ENCODE peak calls at places on chromosomes 13 and 19, in eight cellular contexts. N, K, D, B, R, Q, L and J are unnamed samples.

GRCh38 chr13:94480672-94481145 is 1.2 kb upstream of the DCT start:
- DNase-seq in N (no peak), K (peak; percentile 6), D (peak; percentile 41), B (peak; percentile 1), R (no peak), Q (no peak), L (no peak), J (peak; percentile 86)

GRCh38 chr13:73754727-73755292 is 379.4 kb downstream of the KLF12 start:
- DNase-seq in N (peak; percentile 68), K (peak; percentile 50), D (no peak), B (peak; percentile 70), R (peak; percentile 52), Q (peak; percentile 5), L (peak; percentile 64), J (peak; percentile 62)

GRCh38 chr19:21604941-21605548 is 99.6 kb downstream of the ZNF429 start:
- DNase-seq in N (peak; percentile 71), K (peak; percentile 78), D (no peak), B (peak; percentile 73), R (peak; percentile 39), Q (peak; percentile 7), L (no peak), J (no peak)

GRCh38 chr13:94660695-94661324 is 51.5 kb downstream of the SOX21 start:
- DNase-seq in N (peak; percentile 18), K (no peak), D (no peak), B (peak; percentile 22), R (peak; percentile 39), Q (no peak), L (peak; percentile 47), J (peak; percentile 26)

GRCh38 chr13:47798906-47799305 is 202.2 kb downstream of the SUCLA2 start:
- DNase-seq in N (peak; percentile 21), K (peak; percentile 23), D (no peak), B (peak; percentile 19), R (peak; percentile 35), Q (no peak), L (no peak), J (peak; percentile 27)

GRCh38 chr13:46983881-46984280 is 87.0 kb upstream of the HTR2A start:
- DNase-seq in N (peak; percentile 88), K (peak; percentile 73), D (no peak), B (peak; percentile 90), R (no peak), Q (no peak), L (no peak), J (no peak)

GRCh38 chr19:38596057-38596981 is 21.4 kb downstream of the MAP4K1 start:
- DNase-seq in N (peak; percentile 29), K (no peak), D (no peak), B (peak; percentile 48), R (no peak), Q (no peak), L (peak; percentile 95), J (no peak)

GRCh38 chr13:87234981-87235380 is 436.2 kb upstream of the SLITRK5 start:
- DNase-seq in N (no peak), K (peak; percentile 40), D (no peak), B (no peak), R (peak; percentile 28), Q (no peak), L (no peak), J (peak; percentile 0)

GRCh38 chr13:78437781-78438180 is 165.6 kb downstream of the POU4F1 start:
- DNase-seq in N (no peak), K (no peak), D (no peak), B (no peak), R (no peak), Q (no peak), L (no peak), J (no peak)

GRCh38 chr19:3471954-3472655 is 8.2 kb downstream of the SMIM24 start:
- DNase-seq in N (no peak), K (no peak), D (peak; percentile 44), B (no peak), R (peak; percentile 20), Q (no peak), L (peak; percentile 53), J (no peak)

GRCh38 chr13:44404261-44405139 is 30.9 kb downstream of the SERP2 start:
- DNase-seq in N (no peak), K (no peak), D (no peak), B (no peak), R (no peak), Q (no peak), L (peak; percentile 40), J (no peak)

GRCh38 chr13:31437975-31438374 is 238.2 kb downstream of the B3GLCT start:
- DNase-seq in N (peak; percentile 8), K (peak; percentile 9), D (no peak), B (peak; percentile 5), R (no peak), Q (no peak), L (no peak), J (no peak)

GRCh38 chr13:21124853-21125252 is 51.5 kb downstream of the SKA3 start:
- DNase-seq in N (peak; percentile 49), K (no peak), D (no peak), B (peak; percentile 79), R (peak; percentile 69), Q (no peak), L (peak; percentile 63), J (peak; percentile 39)

GRCh38 chr13:82136880-82137279 is 1745.4 kb downstream of the SLITRK1 start:
- DNase-seq in N (peak; percentile 5), K (no peak), D (no peak), B (peak; percentile 76), R (no peak), Q (no peak), L (no peak), J (no peak)

GRCh38 chr19:36686365-36687213 is 823 bp upstream of the ZNF567 start:
- DNase-seq in N (peak; percentile 6), K (no peak), D (no peak), B (peak; percentile 23), R (peak; percentile 7), Q (no peak), L (peak; percentile 19), J (no peak)

GRCh38 chr13:59384154-59384553 is 779.6 kb downstream of the DIAPH3 start:
- DNase-seq in N (no peak), K (no peak), D (no peak), B (no peak), R (no peak), Q (no peak), L (no peak), J (no peak)

GRCh38 chr19:4829001-4829712 is 2.4 kb downstream of the TICAM1 start:
- DNase-seq in N (no peak), K (no peak), D (no peak), B (no peak), R (no peak), Q (no peak), L (no peak), J (no peak)
- TF ChIP-seq CTCF in N (peak; percentile 9), K (no peak), D (no peak), B (no peak), R (no peak), Q (no peak), L (no peak), J (no peak)

DNA sequence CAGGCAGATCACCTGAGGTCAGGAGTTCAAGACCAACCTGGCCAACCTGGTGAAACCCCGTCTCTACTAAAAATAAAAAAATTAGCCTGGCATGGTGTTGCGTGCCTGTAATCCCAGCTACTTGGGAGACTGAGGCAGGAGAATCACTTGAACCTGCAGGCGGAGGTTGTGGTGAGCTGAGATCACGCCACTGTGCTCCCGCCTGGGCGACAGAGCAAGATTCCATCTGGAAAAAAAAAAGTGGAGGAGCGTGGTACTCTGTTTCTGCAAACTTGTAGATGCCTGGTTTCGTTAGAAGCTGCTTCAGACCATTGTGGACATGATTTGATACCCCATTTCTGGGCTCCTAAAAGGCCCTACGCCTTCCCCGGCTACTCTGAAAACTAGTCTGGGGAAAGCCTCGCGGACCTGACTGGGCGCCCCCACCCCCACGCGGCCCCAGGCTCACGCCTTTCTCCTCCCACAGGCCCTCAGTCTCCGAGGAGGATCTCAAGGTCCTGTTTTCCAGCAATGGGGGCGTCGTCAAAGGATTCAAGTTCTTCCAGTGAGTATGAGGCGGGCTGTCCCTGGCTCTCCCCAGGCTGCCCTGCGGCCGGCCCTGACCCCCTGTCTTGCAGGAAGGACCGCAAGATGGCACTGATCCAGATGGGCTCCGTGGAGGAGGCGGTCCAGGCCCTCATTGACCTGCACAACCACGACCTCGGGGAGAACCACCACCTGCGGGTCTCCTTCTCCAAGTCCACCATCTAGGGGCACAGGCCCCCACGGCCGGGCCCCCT is 11.5 kb downstream of the PLPPR3 start:
- DNase-seq in N (no peak), K (no peak), D (no peak), B (no peak), R (no peak), Q (no peak), L (no peak), J (no peak)
- H3K4me3 ChIP-seq in N (no peak overlapping the region), K (no peak overlapping the region), D (no peak overlapping the region), B (no peak overlapping the region), R (no peak overlapping the region), Q (no peak overlapping the region), L (no peak overlapping the region), J (no peak overlapping the region)

DNA sequence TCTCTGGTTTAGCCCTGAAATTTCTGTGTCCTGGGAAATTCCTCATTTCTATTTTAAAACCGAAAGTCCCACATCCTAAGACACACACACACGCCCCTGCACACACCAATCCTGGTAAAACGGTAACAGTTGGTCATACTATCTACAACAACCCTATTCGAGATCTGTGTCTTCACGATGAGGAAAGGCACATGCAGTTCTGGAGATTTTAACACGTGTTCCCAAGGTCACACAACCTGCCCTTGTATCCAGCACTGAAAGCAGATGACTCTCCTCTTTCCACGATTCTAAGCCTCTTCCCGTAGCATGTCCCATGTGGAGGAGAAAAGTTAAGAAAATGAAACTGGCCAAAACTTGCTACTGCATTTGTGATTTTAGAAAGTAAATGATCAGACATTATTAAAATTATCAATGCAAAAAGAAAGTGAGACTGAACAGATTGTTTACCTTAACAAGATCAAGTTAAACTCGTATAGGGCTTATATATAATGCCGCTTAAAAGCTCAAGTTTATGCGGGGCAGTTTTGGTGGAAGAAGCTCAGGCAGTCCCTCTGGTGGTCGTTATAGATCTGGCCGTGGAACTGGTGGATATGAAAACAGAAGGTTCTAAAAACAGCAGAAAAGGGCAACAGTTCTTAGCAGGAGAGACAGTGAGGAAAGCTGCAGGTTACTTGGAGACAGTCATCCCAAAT is 32.7 kb downstream of the VSTM1 start:
- DNase-seq in N (no peak), K (no peak), D (no peak), B (no peak), R (peak; percentile 49), Q (no peak), L (no peak), J (peak; percentile 27)
- TF ChIP-seq CTCF in N (no peak), K (no peak), D (peak; percentile 40), B (no peak), R (peak; percentile 75), Q (no peak), L (peak; percentile 48), J (peak; percentile 67)

DNA sequence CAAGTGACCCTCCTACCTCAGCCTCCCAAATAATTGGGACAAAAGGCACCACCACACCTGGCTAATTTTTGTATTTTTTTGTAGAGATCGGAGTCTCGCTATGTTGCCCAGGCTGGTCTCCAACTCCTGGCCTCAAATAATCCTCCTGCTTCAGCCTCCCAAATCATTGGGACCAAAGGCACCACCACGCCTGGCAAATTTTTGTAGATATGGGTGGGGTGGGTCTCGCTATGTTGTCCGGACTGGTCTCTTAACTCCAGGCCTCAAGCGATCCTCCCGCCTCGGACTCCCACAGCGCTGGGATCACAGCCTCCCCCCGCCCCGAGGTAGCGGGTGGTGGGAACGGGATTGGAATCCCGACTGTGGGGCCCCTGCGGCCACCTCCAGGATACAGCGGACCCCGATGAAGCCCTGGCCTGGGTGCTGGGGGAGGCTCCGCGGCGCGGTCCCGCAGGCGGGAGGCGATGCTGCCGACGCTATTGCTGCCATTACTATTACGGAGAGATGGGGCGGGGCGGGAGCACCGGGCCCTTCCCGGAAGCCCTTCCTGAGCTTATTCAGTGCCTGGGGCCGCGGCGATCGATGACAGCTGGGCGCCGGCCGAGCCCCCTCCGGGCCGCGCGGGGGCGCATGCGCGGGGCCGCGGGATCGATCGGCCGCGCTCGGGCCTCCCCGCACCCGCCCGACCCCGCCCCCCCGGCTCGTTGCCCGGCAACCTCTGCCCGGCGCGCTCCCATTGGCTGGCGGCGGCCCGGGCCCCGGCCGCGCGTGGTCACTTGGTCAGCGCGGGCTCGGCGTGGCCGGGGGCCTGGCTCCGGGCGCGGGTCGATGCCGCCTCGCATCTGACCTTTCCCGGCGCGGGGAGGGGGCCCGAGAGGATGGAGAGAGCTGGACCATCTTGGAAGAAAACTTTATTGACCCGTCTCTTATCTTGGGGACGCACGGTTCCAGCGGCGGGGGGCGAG is 27.9 kb upstream of the ONECUT3 start:
- DNase-seq in N (no peak), K (peak; percentile 27), D (peak; percentile 52), B (peak; percentile 28), R (peak; percentile 49), Q (no peak), L (peak; percentile 94), J (peak; percentile 26)
- H3K4me3 ChIP-seq in N (peak overlapping the region; percentile 39), K (peak overlapping the region; percentile 55), D (peak overlapping the region; percentile 65), B (peak overlapping the region; percentile 41), R (peak overlapping the region; percentile 65), Q (peak overlapping the region; percentile 40), L (peak overlapping the region; percentile 51), J (peak overlapping the region; percentile 62)